ENCODE peak calls at places on chromosomes 11 and 22, in eight cellular contexts. Y is SK-N-SH treated with all-trans-retinoic acid at 6 μM for 48 hours; I is activated T-helper 17 cell treated with anti-CD3 and anti-CD28 coated beads, Interleukin-2, amount 50 U/mL, for 72 hours; S is T-cell; L is stimulated activated effector memory CD8-positive, alpha-beta T cell treated with anti-CD3 and anti-CD28 coated beads, Interleukin-12 subunit alpha, Interleukin-12 subunit beta, amount 100 ng/mL, for 72 hours; K is heart right ventricle; X is IMR-90; Q is naive B cell. T is an unnamed sample.

GRCh38 chr11:70341881-70342429 is 56.4 kb upstream of the CTTN start:
- ATAC-seq in Y (no peak), I (no peak), S (no peak), L (no peak), K (no peak), X (no peak), Q (no peak), T (no peak)

GRCh38 chr22:28369849-28370248 is 309.8 kb downstream of the TTC28 start:
- ATAC-seq in Y (no peak), I (no peak), S (no peak), L (peak), K (no peak), X (no peak), Q (no peak), T (no peak)

GRCh38 chr11:116953525-116954284 is 116.3 kb upstream of the APOA1 start:
- ATAC-seq in Y (no peak), I (peak), S (no peak), L (peak), K (no peak), X (no peak), Q (no peak), T (no peak)

GRCh38 chr22:47098121-47098520 is 335.7 kb downstream of the TBC1D22A start:
- ATAC-seq in Y (no peak), I (no peak), S (no peak), L (no peak), K (no peak), X (no peak), Q (no peak), T (no peak)

GRCh38 chr11:69985331-69985653 is 92.8 kb upstream of the ANO1 start:
- ATAC-seq in Y (no peak), I (no peak), S (no peak), L (no peak), K (no peak), X (no peak), Q (peak), T (no peak)

GRCh38 chr11:1222491-1223345 is at the start of gene MUC5B:
- ATAC-seq in Y (no peak), I (no peak), S (no peak), L (no peak), K (no peak), X (no peak), Q (no peak), T (no peak)

GRCh38 chr22:33819743-33820142 is 100.5 kb downstream of the LARGE1 start:
- ATAC-seq in Y (no peak), I (no peak), S (no peak), L (no peak), K (no peak), X (no peak), Q (no peak), T (no peak)

GRCh38 chr11:625636-626319 is 1.0 kb upstream of the CDHR5 start:
- ATAC-seq in Y (no peak), I (no peak), S (no peak), L (no peak), K (peak), X (no peak), Q (no peak), T (no peak)

GRCh38 chr11:6204708-6205107 is 649 bp upstream of the C11orf42 start:
- ATAC-seq in Y (no peak), I (no peak), S (no peak), L (no peak), K (no peak), X (no peak), Q (no peak), T (no peak)

GRCh38 chr11:94100253-94100652 is 28.4 kb upstream of the PANX1 start:
- ATAC-seq in Y (no peak), I (no peak), S (no peak), L (no peak), K (no peak), X (no peak), Q (no peak), T (no peak)

GRCh38 chr11:64027619-64028397 is 7.9 kb upstream of the FLRT1 start:
- ATAC-seq in Y (no peak), I (no peak), S (no peak), L (no peak), K (peak), X (no peak), Q (no peak), T (no peak)

GRCh38 chr11:101867951-101868350 is 46.9 kb upstream of the CEP126 start:
- ATAC-seq in Y (no peak), I (no peak), S (no peak), L (no peak), K (no peak), X (no peak), Q (no peak), T (no peak)

GRCh38 chr11:99548264-99548663 is 527.5 kb downstream of the CNTN5 start:
- ATAC-seq in Y (peak), I (no peak), S (no peak), L (no peak), K (no peak), X (no peak), Q (no peak), T (no peak)

GRCh38 chr11:126348806-126349582 is 6.5 kb upstream of the ST3GAL4 start:
- ATAC-seq in Y (no peak), I (peak), S (no peak), L (peak), K (peak), X (peak), Q (no peak), T (no peak)

GRCh38 chr11:92347404-92347803 is 122.8 kb downstream of the FAT3 start:
- ATAC-seq in Y (no peak), I (no peak), S (no peak), L (no peak), K (no peak), X (no peak), Q (no peak), T (no peak)

GRCh38 chr11:128765104-128765503 is 71.2 kb downstream of the FLI1 start:
- ATAC-seq in Y (no peak), I (no peak), S (no peak), L (no peak), K (no peak), X (no peak), Q (no peak), T (no peak)

GRCh38 chr11:47611240-47611863 is 17.1 kb upstream of the C1QTNF4 start:
- ATAC-seq in Y (no peak), I (no peak), S (no peak), L (no peak), K (peak), X (no peak), Q (peak), T (peak)

GRCh38 chr11:11135820-11136476 is 217.1 kb downstream of the CSNK2A3 start:
- ATAC-seq in Y (no peak), I (no peak), S (no peak), L (no peak), K (no peak), X (no peak), Q (no peak), T (no peak)

GRCh38 chr22:32475428-32476010 is 908 bp downstream of the FBXO7 start:
- ATAC-seq in Y (peak), I (peak), S (peak), L (peak), K (no peak), X (peak), Q (peak), T (peak)

GRCh38 chr11:11349870-11350325 is 3.2 kb downstream of the CSNK2A3 start:
- ATAC-seq in Y (no peak), I (no peak), S (no peak), L (no peak), K (no peak), X (peak), Q (no peak), T (no peak)

GRCh38 chr11:130737041-130737830 is 179.0 kb downstream of the SNX19 start:
- ATAC-seq in Y (peak), I (no peak), S (no peak), L (no peak), K (peak), X (peak), Q (no peak), T (no peak)

GRCh38 chr11:8917157-8917820 is 6.3 kb downstream of the AKIP1 start:
- ATAC-seq in Y (peak), I (no peak), S (no peak), L (no peak), K (no peak), X (peak), Q (no peak), T (no peak)

GRCh38 chr22:32261306-32261705 is 6.2 kb upstream of the SLC5A4 start:
- ATAC-seq in Y (no peak), I (no peak), S (no peak), L (no peak), K (no peak), X (no peak), Q (no peak), T (peak)

GRCh38 chr11:12900496-12900895 is 108.6 kb upstream of the RASSF10 start:
- ATAC-seq in Y (peak), I (no peak), S (no peak), L (no peak), K (peak), X (peak), Q (no peak), T (no peak)

GRCh38 chr11:61384271-61385242 is 7.8 kb upstream of the TMEM216 start:
- ATAC-seq in Y (peak), I (no peak), S (no peak), L (no peak), K (peak), X (peak), Q (no peak), T (no peak)

GRCh38 chr22:46390105-46390651 is 54.7 kb downstream of the TRMU start:
- ATAC-seq in Y (no peak), I (no peak), S (no peak), L (no peak), K (no peak), X (no peak), Q (no peak), T (no peak)

GRCh38 chr11:16831281-16832192 is 93.1 kb downstream of the C11orf58 start:
- ATAC-seq in Y (no peak), I (no peak), S (no peak), L (no peak), K (no peak), X (no peak), Q (no peak), T (no peak)

GRCh38 chr22:38007330-38007902 is 23.1 kb upstream of the SOX10 start:
- ATAC-seq in Y (no peak), I (no peak), S (no peak), L (no peak), K (no peak), X (no peak), Q (no peak), T (no peak)

GRCh38 chr22:32788884-32789624 is 12.5 kb upstream of the TIMP3 start:
- ATAC-seq in Y (peak), I (no peak), S (no peak), L (no peak), K (no peak), X (peak), Q (no peak), T (no peak)

GRCh38 chr11:132853886-132854285 is 678.4 kb downstream of the OPCML start:
- ATAC-seq in Y (no peak), I (no peak), S (no peak), L (no peak), K (no peak), X (no peak), Q (no peak), T (no peak)

GRCh38 chr11:67561971-67562560 is 21.5 kb upstream of the GSTP1 start:
- ATAC-seq in Y (no peak), I (peak), S (no peak), L (peak), K (no peak), X (peak), Q (peak), T (peak)

GRCh38 chr11:115301029-115301428 is 203.2 kb downstream of the CADM1 start:
- ATAC-seq in Y (no peak), I (peak), S (no peak), L (peak), K (no peak), X (peak), Q (no peak), T (no peak)

GRCh38 chr11:27847496-27847895 is 147.2 kb upstream of the BDNF start:
- ATAC-seq in Y (no peak), I (no peak), S (no peak), L (no peak), K (no peak), X (peak), Q (no peak), T (no peak)

GRCh38 chr11:5507177-5507576 is 2.6 kb downstream of the UBQLN3 start:
- ATAC-seq in Y (no peak), I (no peak), S (no peak), L (no peak), K (no peak), X (no peak), Q (no peak), T (no peak)

GRCh38 chr22:42711895-42712837 is 8.5 kb downstream of the A4GALT start:
- ATAC-seq in Y (no peak), I (no peak), S (no peak), L (no peak), K (peak), X (no peak), Q (no peak), T (no peak)

T was measured in stimulated activated memory B cell treated with anti-CD40 and anti-IgM and Interleukin-4, amounts not matched to agents 10 μg/mL and 1 μg/mL and 100 μg/mL, for 72 hours.